ENCODE peak calls at places on chromosomes 5 and 9, in ten cellular contexts. One of them, this sample, is unnamed.

GRCh38 chr5:32057157-32058096 is 116.7 kb downstream of the GOLPH3 start:
- DNase-seq in NCI-H1417: no peak
- DNase-seq in activated T-cell treated with anti-CD3 and anti-CD28 coated beads, Interleukin-2, amount 50 U/mL, for 72 hours: no peak
- DNase-seq in germinal center: no peak
- DNase-seq in astrocyte of the hippocampus: no peak
- DNase-seq in non-pigmented ciliary epithelial cell: no peak
- DNase-seq in IMR-90: no peak
- DNase-seq in hepatocyte: no peak
- DNase-seq in H9: no peak
- DNase-seq in activated CD8-positive, alpha-beta memory T cell treated with anti-CD3 and anti-CD28 coated beads for 48 hours: no peak
- DNase-seq in this sample: no peak

GRCh38 chr5:179246227-179246626 is 99.0 kb downstream of the ADAMTS2 start:
- DNase-seq in NCI-H1417: no peak
- DNase-seq in activated T-cell treated with anti-CD3 and anti-CD28 coated beads, Interleukin-2, amount 50 U/mL, for 72 hours: no peak
- DNase-seq in germinal center: no peak
- DNase-seq in astrocyte of the hippocampus: no peak
- DNase-seq in non-pigmented ciliary epithelial cell: no peak
- DNase-seq in IMR-90: no peak
- DNase-seq in hepatocyte: no peak
- DNase-seq in H9: peak
- DNase-seq in activated CD8-positive, alpha-beta memory T cell treated with anti-CD3 and anti-CD28 coated beads for 48 hours: no peak
- DNase-seq in this sample: no peak

GRCh38 chr9:115998661-115999060 is 154.9 kb upstream of the PAPPA start:
- DNase-seq in NCI-H1417: no peak
- DNase-seq in activated T-cell treated with anti-CD3 and anti-CD28 coated beads, Interleukin-2, amount 50 U/mL, for 72 hours: no peak
- DNase-seq in germinal center: no peak
- DNase-seq in astrocyte of the hippocampus: no peak
- DNase-seq in non-pigmented ciliary epithelial cell: no peak
- DNase-seq in IMR-90: peak
- DNase-seq in hepatocyte: no peak
- DNase-seq in H9: no peak
- DNase-seq in activated CD8-positive, alpha-beta memory T cell treated with anti-CD3 and anti-CD28 coated beads for 48 hours: no peak
- DNase-seq in this sample: no peak

GRCh38 chr5:90226433-90227099 is 183.0 kb downstream of the CETN3 start:
- DNase-seq in NCI-H1417: no peak
- DNase-seq in activated T-cell treated with anti-CD3 and anti-CD28 coated beads, Interleukin-2, amount 50 U/mL, for 72 hours: no peak
- DNase-seq in germinal center: no peak
- DNase-seq in astrocyte of the hippocampus: peak
- DNase-seq in non-pigmented ciliary epithelial cell: no peak
- DNase-seq in IMR-90: no peak
- DNase-seq in hepatocyte: no peak
- DNase-seq in H9: no peak
- DNase-seq in activated CD8-positive, alpha-beta memory T cell treated with anti-CD3 and anti-CD28 coated beads for 48 hours: no peak
- DNase-seq in this sample: no peak

GRCh38 chr5:61816585-61817450 is 484.8 kb downstream of the ZSWIM6 start:
- DNase-seq in NCI-H1417: no peak
- DNase-seq in activated T-cell treated with anti-CD3 and anti-CD28 coated beads, Interleukin-2, amount 50 U/mL, for 72 hours: no peak
- DNase-seq in germinal center: no peak
- DNase-seq in astrocyte of the hippocampus: no peak
- DNase-seq in non-pigmented ciliary epithelial cell: no peak
- DNase-seq in IMR-90: no peak
- DNase-seq in hepatocyte: no peak
- DNase-seq in H9: no peak
- DNase-seq in activated CD8-positive, alpha-beta memory T cell treated with anti-CD3 and anti-CD28 coated beads for 48 hours: no peak
- DNase-seq in this sample: no peak

GRCh38 chr9:136508729-136509500 is 26.1 kb upstream of the SEC16A start:
- DNase-seq in NCI-H1417: no peak
- DNase-seq in activated T-cell treated with anti-CD3 and anti-CD28 coated beads, Interleukin-2, amount 50 U/mL, for 72 hours: no peak
- DNase-seq in germinal center: no peak
- DNase-seq in astrocyte of the hippocampus: no peak
- DNase-seq in non-pigmented ciliary epithelial cell: no peak
- DNase-seq in IMR-90: no peak
- DNase-seq in hepatocyte: no peak
- DNase-seq in H9: no peak
- DNase-seq in activated CD8-positive, alpha-beta memory T cell treated with anti-CD3 and anti-CD28 coated beads for 48 hours: no peak
- DNase-seq in this sample: no peak

GRCh38 chr5:131589510-131590348 is 45.3 kb downstream of the RAPGEF6 start:
- DNase-seq in NCI-H1417: peak
- DNase-seq in activated T-cell treated with anti-CD3 and anti-CD28 coated beads, Interleukin-2, amount 50 U/mL, for 72 hours: no peak
- DNase-seq in germinal center: peak
- DNase-seq in astrocyte of the hippocampus: peak
- DNase-seq in non-pigmented ciliary epithelial cell: peak
- DNase-seq in IMR-90: peak
- DNase-seq in hepatocyte: peak
- DNase-seq in H9: peak
- DNase-seq in activated CD8-positive, alpha-beta memory T cell treated with anti-CD3 and anti-CD28 coated beads for 48 hours: no peak
- DNase-seq in this sample: peak

GRCh38 chr9:107193251-107193650 is 89.8 kb upstream of the RAD23B start:
- DNase-seq in NCI-H1417: no peak
- DNase-seq in activated T-cell treated with anti-CD3 and anti-CD28 coated beads, Interleukin-2, amount 50 U/mL, for 72 hours: no peak
- DNase-seq in germinal center: no peak
- DNase-seq in astrocyte of the hippocampus: no peak
- DNase-seq in non-pigmented ciliary epithelial cell: no peak
- DNase-seq in IMR-90: no peak
- DNase-seq in hepatocyte: no peak
- DNase-seq in H9: no peak
- DNase-seq in activated CD8-positive, alpha-beta memory T cell treated with anti-CD3 and anti-CD28 coated beads for 48 hours: no peak
- DNase-seq in this sample: no peak

GRCh38 chr9:38047301-38048251 is 21.5 kb downstream of the SHB start:
- DNase-seq in NCI-H1417: peak
- DNase-seq in activated T-cell treated with anti-CD3 and anti-CD28 coated beads, Interleukin-2, amount 50 U/mL, for 72 hours: no peak
- DNase-seq in germinal center: no peak
- DNase-seq in astrocyte of the hippocampus: peak
- DNase-seq in non-pigmented ciliary epithelial cell: peak
- DNase-seq in IMR-90: peak
- DNase-seq in hepatocyte: peak
- DNase-seq in H9: peak
- DNase-seq in activated CD8-positive, alpha-beta memory T cell treated with anti-CD3 and anti-CD28 coated beads for 48 hours: no peak
- DNase-seq in this sample: peak

GRCh38 chr9:98522487-98522886 is 186.2 kb downstream of the GABBR2 start:
- DNase-seq in NCI-H1417: no peak
- DNase-seq in activated T-cell treated with anti-CD3 and anti-CD28 coated beads, Interleukin-2, amount 50 U/mL, for 72 hours: no peak
- DNase-seq in germinal center: no peak
- DNase-seq in astrocyte of the hippocampus: no peak
- DNase-seq in non-pigmented ciliary epithelial cell: no peak
- DNase-seq in IMR-90: no peak
- DNase-seq in hepatocyte: no peak
- DNase-seq in H9: no peak
- DNase-seq in activated CD8-positive, alpha-beta memory T cell treated with anti-CD3 and anti-CD28 coated beads for 48 hours: no peak
- DNase-seq in this sample: no peak

GRCh38 chr5:17132444-17133083 is 84.9 kb upstream of the BASP1 start:
- DNase-seq in NCI-H1417: peak
- DNase-seq in activated T-cell treated with anti-CD3 and anti-CD28 coated beads, Interleukin-2, amount 50 U/mL, for 72 hours: no peak
- DNase-seq in germinal center: peak
- DNase-seq in astrocyte of the hippocampus: peak
- DNase-seq in non-pigmented ciliary epithelial cell: no peak
- DNase-seq in IMR-90: peak
- DNase-seq in hepatocyte: peak
- DNase-seq in H9: no peak
- DNase-seq in activated CD8-positive, alpha-beta memory T cell treated with anti-CD3 and anti-CD28 coated beads for 48 hours: no peak
- DNase-seq in this sample: no peak

GRCh38 chr9:86766912-86767311 is 180.4 kb downstream of the GAS1 start:
- DNase-seq in NCI-H1417: no peak
- DNase-seq in activated T-cell treated with anti-CD3 and anti-CD28 coated beads, Interleukin-2, amount 50 U/mL, for 72 hours: no peak
- DNase-seq in germinal center: no peak
- DNase-seq in astrocyte of the hippocampus: peak
- DNase-seq in non-pigmented ciliary epithelial cell: peak
- DNase-seq in IMR-90: peak
- DNase-seq in hepatocyte: no peak
- DNase-seq in H9: no peak
- DNase-seq in activated CD8-positive, alpha-beta memory T cell treated with anti-CD3 and anti-CD28 coated beads for 48 hours: no peak
- DNase-seq in this sample: peak

GRCh38 chr9:76472925-76473324 is 13.9 kb downstream of the GCNT1 start:
- DNase-seq in NCI-H1417: peak
- DNase-seq in activated T-cell treated with anti-CD3 and anti-CD28 coated beads, Interleukin-2, amount 50 U/mL, for 72 hours: no peak
- DNase-seq in germinal center: no peak
- DNase-seq in astrocyte of the hippocampus: peak
- DNase-seq in non-pigmented ciliary epithelial cell: no peak
- DNase-seq in IMR-90: no peak
- DNase-seq in hepatocyte: peak
- DNase-seq in H9: no peak
- DNase-seq in activated CD8-positive, alpha-beta memory T cell treated with anti-CD3 and anti-CD28 coated beads for 48 hours: no peak
- DNase-seq in this sample: no peak

This sample was measured in HS-5.